ENCODE peak calls at places on chromosome 9, in four cellular contexts. T is H1, U is K562, J is GM12878. W is an unnamed sample.

GRCh38 chr9:113955076-113955752 is 79.1 kb downstream of the ZNF618 start:
- DNase-seq in T (no peak), U (no peak), J (no peak), W (no peak)

GRCh38 chr9:4674783-4675182 is 4.6 kb upstream of the CDC37L1 start:
- DNase-seq in T (no peak), U (no peak), J (no peak), W (peak; percentile 34)

GRCh38 chr9:91773166-91773565 is 176.9 kb downstream of the ROR2 start:
- DNase-seq in T (no peak), U (no peak), J (no peak), W (no peak)

GRCh38 chr9:27491164-27491563 is 32.9 kb upstream of the IFNK start:
- DNase-seq in T (no peak), U (no peak), J (peak; percentile 11), W (no peak)

GRCh38 chr9:1442105-1442504 is 391.9 kb downstream of the DMRT2 start:
- DNase-seq in T (no peak), U (no peak), J (no peak), W (no peak)

GRCh38 chr9:98356953-98357352 is 101.5 kb upstream of the TBC1D2 start:
- DNase-seq in T (no peak), U (no peak), J (no peak), W (no peak)

GRCh38 chr9:71302776-71303175 is 181.4 kb upstream of the TRPM3 start:
- DNase-seq in T (no peak), U (no peak), J (no peak), W (no peak)

GRCh38 chr9:72589684-72590555 is 68.5 kb downstream of the TMC1 start:
- DNase-seq in T (no peak), U (no peak), J (no peak), W (no peak)

GRCh38 chr9:6917162-6917561 is 159.4 kb downstream of the KDM4C start:
- DNase-seq in T (no peak), U (no peak), J (peak; percentile 46), W (no peak)

GRCh38 chr9:19551124-19551929 is 142.5 kb downstream of the ACER2 start:
- DNase-seq in T (no peak), U (no peak), J (peak; percentile 7), W (peak; percentile 27)

GRCh38 chr9:98740226-98740881 is 31.6 kb upstream of the GABBR2 start:
- DNase-seq in T (no peak), U (no peak), J (no peak), W (no peak)

GRCh38 chr9:99059074-99059894 is 45.6 kb upstream of the TGFBR1 start:
- DNase-seq in T (no peak), U (peak; percentile 48), J (peak; percentile 40), W (no peak)

GRCh38 chr9:31608413-31608812 is 776.0 kb upstream of the ACO1 start:
- DNase-seq in T (no peak), U (no peak), J (no peak), W (no peak)

GRCh38 chr9:93064392-93065124 is 6.1 kb downstream of the SUSD3 start:
- DNase-seq in T (no peak), U (peak; percentile 36), J (peak; percentile 94), W (no peak)

DNA sequence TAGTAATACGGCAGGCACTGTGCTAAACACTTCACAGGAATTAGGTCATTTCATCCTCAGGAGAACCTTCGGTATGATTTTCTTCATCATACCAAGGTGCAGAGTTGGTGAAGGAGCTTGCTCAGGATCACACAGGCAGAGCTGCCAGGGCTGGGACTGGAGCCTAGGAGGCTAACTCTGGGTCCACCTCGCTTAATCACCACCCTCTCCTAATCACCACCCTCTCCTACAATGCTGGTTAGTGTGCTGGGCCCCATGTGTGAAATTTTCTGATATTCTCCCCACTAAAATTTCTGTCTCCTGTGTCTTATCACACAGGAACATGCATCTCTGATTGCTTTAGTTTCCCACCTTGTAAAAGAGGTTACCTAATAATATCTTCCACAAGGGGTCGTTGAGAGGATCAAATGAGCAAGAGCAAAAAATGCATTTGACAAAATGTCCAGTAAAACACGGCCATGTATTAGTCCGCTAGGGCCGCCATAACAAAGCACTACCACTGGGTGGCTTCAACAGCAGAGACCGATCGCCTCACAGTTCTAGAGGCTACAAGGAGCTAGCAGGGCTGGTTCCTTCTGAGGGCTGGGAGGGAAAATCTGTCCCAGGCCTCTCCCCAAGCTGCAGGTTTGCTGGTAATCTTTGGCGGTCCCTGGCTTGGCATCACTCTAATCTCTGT is 128.2 kb upstream of the NFIB start:
- DNase-seq in T (no peak), U (peak; percentile 43), J (no peak), W (peak; percentile 69)
- TF ChIP-seq RFX5 in T (no peak), U (no peak), J (no peak), W (no peak)

GRCh38 chr9:130707225-130707976 is 13.8 kb downstream of the EXOSC2 start:
- DNase-seq in T (no peak), U (no peak), J (no peak), W (peak; percentile 63)
- TF ChIP-seq HDAC6 in T (no peak), U (no peak), J (no peak), W (no peak)

DNA sequence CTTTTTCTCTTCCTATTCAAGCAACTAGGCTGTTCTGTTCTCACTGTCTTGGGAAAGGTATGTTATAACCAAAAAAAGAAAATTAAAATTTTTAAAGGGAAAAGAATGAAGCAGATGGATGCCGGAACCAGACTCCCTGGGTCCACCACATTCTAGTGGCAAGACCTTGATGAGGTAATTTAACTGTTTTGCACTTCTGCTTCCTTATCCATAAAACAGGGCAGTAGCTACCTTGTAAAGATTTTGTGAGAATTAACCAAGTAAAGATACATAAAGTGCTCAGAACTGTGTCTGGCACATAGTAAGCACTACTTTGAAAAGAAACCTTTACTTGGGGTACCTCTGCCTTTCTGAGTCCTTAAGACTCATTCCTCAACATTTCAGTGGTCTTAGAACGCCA is 17.0 kb downstream of the EPB41L4B start:
- DNase-seq in T (no peak), U (no peak), J (no peak), W (no peak)
- TF ChIP-seq RFX5 in T (no peak), U (no peak), J (no peak), W (no peak)

DNA sequence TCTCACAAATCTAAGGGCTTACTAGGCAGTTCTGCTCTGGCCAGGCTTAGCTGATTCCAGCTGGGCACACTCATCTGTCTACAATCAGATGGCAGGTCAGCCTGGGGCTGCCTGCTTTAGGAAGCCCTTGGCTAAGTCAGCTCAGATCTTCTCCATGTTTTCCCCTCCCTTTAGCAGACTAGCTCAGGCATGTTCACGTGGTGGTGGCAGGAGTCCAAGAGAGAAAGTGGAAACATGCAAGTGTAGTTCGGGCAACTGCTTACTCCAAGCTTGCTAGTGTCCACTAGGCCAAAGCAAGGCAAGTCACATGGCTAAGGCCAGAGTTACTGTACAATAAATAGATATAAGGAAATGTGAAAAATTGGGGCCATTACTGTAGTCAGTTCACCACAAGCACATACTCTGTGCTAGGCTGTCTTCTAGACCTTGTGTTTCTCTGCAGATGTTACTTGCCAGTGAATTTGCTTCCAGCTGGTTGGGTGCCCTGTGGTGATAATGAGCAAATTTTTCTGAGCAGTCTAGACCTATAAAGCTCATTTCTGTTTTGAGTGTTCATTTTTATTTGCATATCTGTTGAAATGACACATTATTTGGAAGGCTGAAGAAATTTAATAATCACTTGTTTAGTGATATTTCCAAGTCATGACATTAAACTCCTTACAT is 38.3 kb downstream of the RECK start:
- DNase-seq in T (no peak), U (no peak), J (no peak), W (peak; percentile 17)
- TF ChIP-seq HDAC6 in T (no peak), U (no peak), J (no peak), W (no peak)

GRCh38 chr9:77987880-77988525 is 43.6 kb downstream of the GNAQ start:
- DNase-seq in T (no peak), U (no peak), J (no peak), W (no peak)
- TF ChIP-seq RFX5 in T (no peak), U (no peak), J (no peak), W (no peak)

GRCh38 chr9:136439550-136440408 is at the start of gene INPP5E:
- DNase-seq in T (peak; percentile 21), U (peak; percentile 95), J (no peak), W (peak; percentile 16)

GRCh38 chr9:136438909-136439549 is 616 bp downstream of the INPP5E start:
- DNase-seq in T (no peak), U (peak; percentile 78), J (no peak), W (no peak)

GRCh38 chr9:136437430-136437829 is 2.2 kb downstream of the INPP5E start:
- DNase-seq in T (no peak), U (no peak), J (no peak), W (no peak)

GRCh38 chr9:136437839-136438547 is 1.7 kb downstream of the INPP5E start:
- DNase-seq in T (no peak), U (no peak), J (no peak), W (no peak)

DNA sequence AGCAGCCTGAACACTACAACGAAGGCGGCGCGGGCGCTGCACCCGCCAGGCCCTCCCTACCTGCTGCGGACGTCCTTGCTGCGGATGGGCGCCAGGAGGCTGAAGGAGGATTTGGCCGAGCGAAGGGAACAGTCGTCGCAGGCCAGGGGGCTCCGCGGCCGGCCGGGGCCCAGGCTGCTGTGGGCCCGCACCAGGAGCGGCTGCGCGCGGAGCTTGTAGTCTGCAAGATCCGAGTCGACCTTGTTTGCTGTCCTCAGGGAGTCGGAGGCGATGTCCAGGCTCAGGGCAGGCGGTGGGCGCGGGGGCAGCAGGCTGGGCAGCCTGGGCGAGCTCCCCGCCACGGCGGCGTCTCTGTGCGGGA is 1.1 kb downstream of the INPP5E start:
- DNase-seq in T (no peak), U (no peak), J (no peak), W (no peak)
- TF ChIP-seq HDAC6 in T (no peak), U (no peak), J (no peak), W (no peak)

GRCh38 chr9:132078369-132079356 is 1.0 kb downstream of the MED27 start:
- DNase-seq in T (no peak), U (peak; percentile 38), J (no peak), W (no peak)
- TF ChIP-seq RFX5 in T (no peak), U (no peak), J (no peak), W (no peak)

GRCh38 chr9:21709464-21710058 is 92.9 kb upstream of the MTAP start:
- DNase-seq in T (no peak), U (no peak), J (no peak), W (peak; percentile 37)
- TF ChIP-seq HDAC6 in T (no peak), U (no peak), J (no peak), W (no peak)

GRCh38 chr9:131405429-131405828 is 11.5 kb downstream of the PRRC2B start:
- DNase-seq in T (peak; percentile 72), U (peak; percentile 29), J (no peak), W (no peak)
- TF ChIP-seq RFX5 in T (no peak), U (no peak), J (no peak), W (no peak)

W was measured in HepG2.